ENCODE peak calls at places on chromosomes 5 and 9, in four cellular contexts. O is NCI-H345, C is brain microvascular endothelial cell, R is AG04450. B is an unnamed sample.

GRCh38 chr5:160197341-160198147 is 31.8 kb upstream of the FABP6 start:
- DNase-seq in R (no peak), O (no peak), C (peak; percentile 85), B (no peak)

GRCh38 chr5:84393969-84394368 is 9.3 kb upstream of the EDIL3 start:
- DNase-seq in R (no peak), C (peak; percentile 87), O (no peak), B (no peak)

GRCh38 chr5:23223846-23224245 is 283.6 kb upstream of the PRDM9 start:
- DNase-seq in C (no peak), R (no peak), O (no peak), B (no peak)

GRCh38 chr5:128974567-128974966 is 9.3 kb downstream of the SLC27A6 start:
- DNase-seq in O (no peak), C (no peak), R (no peak), B (no peak)

GRCh38 chr9:88429595-88430430 is 41.6 kb downstream of the SPIN1 start:
- DNase-seq in C (no peak), R (no peak), O (no peak), B (no peak)

GRCh38 chr5:150434502-150434901 is 15.0 kb downstream of the RPS14 start:
- DNase-seq in C (peak; percentile 20), O (no peak), R (peak; percentile 95), B (peak; percentile 53)

GRCh38 chr5:142017832-142018427 is 5.1 kb upstream of the GNPDA1 start:
- DNase-seq in R (no peak), O (no peak), C (peak; percentile 31), B (no peak)

GRCh38 chr5:123209163-123210013 is 120.3 kb downstream of the PRDM6 start:
- DNase-seq in O (no peak), R (peak; percentile 79), C (peak; percentile 93), B (peak; percentile 27)

GRCh38 chr9:133716564-133717112 is 21.5 kb downstream of the SARDH start:
- DNase-seq in C (no peak), O (no peak), R (no peak), B (no peak)

GRCh38 chr9:124869986-124870560 is 8.1 kb downstream of the ARPC5L start:
- DNase-seq in R (no peak), C (peak; percentile 19), O (no peak), B (no peak)

GRCh38 chr9:136484153-136485048 is 1.6 kb upstream of the SEC16A start:
- DNase-seq in O (peak; percentile 33), C (no peak), R (no peak), B (no peak)

GRCh38 chr5:61811052-61811451 is 479.0 kb downstream of the ZSWIM6 start:
- DNase-seq in R (no peak), O (no peak), C (no peak), B (no peak)

GRCh38 chr9:893843-894420 is 52.4 kb downstream of the DMRT1 start:
- DNase-seq in C (peak; percentile 40), R (peak; percentile 1), O (peak; percentile 48), B (no peak)

GRCh38 chr5:115873392-115873791 is 31.7 kb downstream of the AP3S1 start:
- DNase-seq in R (no peak), O (peak; percentile 74), C (peak; percentile 18), B (no peak)

GRCh38 chr5:92559743-92560142 is 1021.3 kb downstream of the NR2F1-AS1 start:
- DNase-seq in C (peak; percentile 48), O (peak; percentile 10), R (no peak), B (no peak)

GRCh38 chr5:57448751-57449150 is 33.9 kb downstream of the ACTBL2 start:
- DNase-seq in R (no peak), C (no peak), O (no peak), B (no peak)

GRCh38 chr9:122389799-122390481 is 19.1 kb downstream of the PTGS1 start:
- DNase-seq in O (no peak), R (no peak), C (no peak), B (no peak)